ENCODE peak calls at places on chromosomes 7 and 10, in six cellular contexts. One of them, this sample, is unnamed.

GRCh38 chr7:110317699-110318265 is 773.1 kb upstream of the LRRN3 start:
- DNase-seq in SK-N-SH: no peak
- DNase-seq in sigmoid colon: no peak
- DNase-seq in stomach: no peak
- DNase-seq in HepG2: peak
- DNase-seq in esophagus muscularis mucosa: no peak
- DNase-seq in this sample: no peak

GRCh38 chr7:108016841-108017775 is 14.1 kb upstream of the LAMB1 start:
- DNase-seq in SK-N-SH: peak
- DNase-seq in esophagus muscularis mucosa: peak
- DNase-seq in HepG2: peak
- DNase-seq in sigmoid colon: no peak
- DNase-seq in stomach: no peak
- DNase-seq in this sample: no peak

GRCh38 chr7:18407385-18407784 is 88.2 kb upstream of the HDAC9 start:
- DNase-seq in stomach: no peak
- DNase-seq in HepG2: no peak
- DNase-seq in sigmoid colon: no peak
- DNase-seq in SK-N-SH: no peak
- DNase-seq in esophagus muscularis mucosa: no peak
- DNase-seq in this sample: no peak

GRCh38 chr7:24432677-24433076 is 140.6 kb upstream of the PALS2 start:
- DNase-seq in SK-N-SH: no peak
- DNase-seq in stomach: no peak
- DNase-seq in HepG2: no peak
- DNase-seq in esophagus muscularis mucosa: no peak
- DNase-seq in sigmoid colon: no peak
- DNase-seq in this sample: no peak

GRCh38 chr7:332020-332517 is 42.1 kb downstream of the FOXL3 start:
- DNase-seq in esophagus muscularis mucosa: no peak
- DNase-seq in stomach: peak
- DNase-seq in SK-N-SH: no peak
- DNase-seq in HepG2: no peak
- DNase-seq in sigmoid colon: peak
- DNase-seq in this sample: no peak

GRCh38 chr10:32327364-32327691 is 19.6 kb downstream of the EPC1 start:
- DNase-seq in esophagus muscularis mucosa: no peak
- DNase-seq in SK-N-SH: no peak
- DNase-seq in sigmoid colon: no peak
- DNase-seq in HepG2: no peak
- DNase-seq in stomach: no peak
- DNase-seq in this sample: no peak

GRCh38 chr7:139360948-139361307 is 1.2 kb downstream of the LUC7L2 start:
- DNase-seq in SK-N-SH: no peak
- DNase-seq in HepG2: no peak
- DNase-seq in stomach: no peak
- DNase-seq in sigmoid colon: no peak
- DNase-seq in esophagus muscularis mucosa: no peak
- DNase-seq in this sample: no peak

GRCh38 chr7:128459394-128459878 is 3.8 kb downstream of the HILPDA start:
- DNase-seq in stomach: peak
- DNase-seq in sigmoid colon: peak
- DNase-seq in HepG2: peak
- DNase-seq in SK-N-SH: peak
- DNase-seq in esophagus muscularis mucosa: no peak
- DNase-seq in this sample: peak

GRCh38 chr10:49144021-49144720 is 10.3 kb upstream of the FAM170B start:
- DNase-seq in SK-N-SH: peak
- DNase-seq in esophagus muscularis mucosa: no peak
- DNase-seq in HepG2: no peak
- DNase-seq in sigmoid colon: no peak
- DNase-seq in stomach: no peak
- DNase-seq in this sample: no peak

GRCh38 chr7:33904680-33905388 is 505 bp upstream of the BMPER start:
- DNase-seq in HepG2: peak
- DNase-seq in sigmoid colon: peak
- DNase-seq in esophagus muscularis mucosa: no peak
- DNase-seq in stomach: peak
- DNase-seq in SK-N-SH: peak
- DNase-seq in this sample: peak

GRCh38 chr10:56722912-56723311 is 361.9 kb upstream of the ZWINT start:
- DNase-seq in esophagus muscularis mucosa: no peak
- DNase-seq in HepG2: no peak
- DNase-seq in sigmoid colon: no peak
- DNase-seq in SK-N-SH: no peak
- DNase-seq in stomach: no peak
- DNase-seq in this sample: no peak

GRCh38 chr10:99926925-99927718 is 82.6 kb downstream of the DNMBP start:
- DNase-seq in HepG2: peak
- DNase-seq in SK-N-SH: no peak
- DNase-seq in esophagus muscularis mucosa: no peak
- DNase-seq in stomach: peak
- DNase-seq in sigmoid colon: peak
- DNase-seq in this sample: peak

GRCh38 chr7:13286916-13287315 is 599.5 kb downstream of the ARL4A start:
- DNase-seq in SK-N-SH: no peak
- DNase-seq in esophagus muscularis mucosa: no peak
- DNase-seq in HepG2: no peak
- DNase-seq in stomach: no peak
- DNase-seq in sigmoid colon: no peak
- DNase-seq in this sample: no peak

GRCh38 chr10:116848032-116848911 is 1.0 kb upstream of the ENO4 start:
- DNase-seq in HepG2: no peak
- DNase-seq in sigmoid colon: no peak
- DNase-seq in stomach: no peak
- DNase-seq in SK-N-SH: no peak
- DNase-seq in esophagus muscularis mucosa: no peak
- DNase-seq in this sample: peak

GRCh38 chr10:85643839-85644525 is 722.6 kb downstream of the GRID1 start:
- DNase-seq in SK-N-SH: no peak
- DNase-seq in stomach: no peak
- DNase-seq in HepG2: peak
- DNase-seq in sigmoid colon: no peak
- DNase-seq in esophagus muscularis mucosa: no peak
- DNase-seq in this sample: peak

GRCh38 chr7:41010418-41010817 is 692.5 kb downstream of the INHBA start:
- DNase-seq in esophagus muscularis mucosa: no peak
- DNase-seq in HepG2: no peak
- DNase-seq in SK-N-SH: no peak
- DNase-seq in sigmoid colon: peak
- DNase-seq in stomach: no peak
- DNase-seq in this sample: no peak

GRCh38 chr7:37782166-37782565 is 66.2 kb upstream of the NME8 start:
- DNase-seq in HepG2: no peak
- DNase-seq in SK-N-SH: no peak
- DNase-seq in sigmoid colon: no peak
- DNase-seq in esophagus muscularis mucosa: no peak
- DNase-seq in stomach: no peak
- DNase-seq in this sample: no peak

GRCh38 chr10:44253769-44254462 is 131.0 kb downstream of the CXCL12 start:
- DNase-seq in esophagus muscularis mucosa: peak
- DNase-seq in SK-N-SH: no peak
- DNase-seq in stomach: no peak
- DNase-seq in HepG2: peak
- DNase-seq in sigmoid colon: no peak
- DNase-seq in this sample: no peak

GRCh38 chr7:139602143-139602722 is 78.7 kb downstream of the CLEC2L start:
- DNase-seq in sigmoid colon: no peak
- DNase-seq in esophagus muscularis mucosa: no peak
- DNase-seq in SK-N-SH: peak
- DNase-seq in stomach: no peak
- DNase-seq in HepG2: peak
- DNase-seq in this sample: no peak

GRCh38 chr7:128059143-128059975 is 28.1 kb upstream of the LRRC4 start:
- DNase-seq in stomach: no peak
- DNase-seq in SK-N-SH: no peak
- DNase-seq in sigmoid colon: no peak
- DNase-seq in esophagus muscularis mucosa: no peak
- DNase-seq in HepG2: no peak
- DNase-seq in this sample: no peak

GRCh38 chr10:17021661-17022060 is 108.0 kb downstream of the CUBN start:
- DNase-seq in HepG2: no peak
- DNase-seq in SK-N-SH: no peak
- DNase-seq in sigmoid colon: no peak
- DNase-seq in stomach: no peak
- DNase-seq in esophagus muscularis mucosa: peak
- DNase-seq in this sample: no peak

GRCh38 chr7:45092100-45092930 is 3.5 kb upstream of the NACAD start:
- DNase-seq in HepG2: no peak
- DNase-seq in esophagus muscularis mucosa: no peak
- DNase-seq in stomach: no peak
- DNase-seq in sigmoid colon: peak
- DNase-seq in SK-N-SH: peak
- DNase-seq in this sample: no peak

GRCh38 chr10:46554166-46554781 is 2.2 kb downstream of the GPRIN2 start:
- DNase-seq in sigmoid colon: no peak
- DNase-seq in stomach: no peak
- DNase-seq in esophagus muscularis mucosa: no peak
- DNase-seq in SK-N-SH: no peak
- DNase-seq in HepG2: no peak
- DNase-seq in this sample: no peak

GRCh38 chr10:67665491-67665890 is 30.5 kb downstream of the CTNNA3 start:
- DNase-seq in stomach: no peak
- DNase-seq in SK-N-SH: no peak
- DNase-seq in HepG2: peak
- DNase-seq in esophagus muscularis mucosa: no peak
- DNase-seq in sigmoid colon: no peak
- DNase-seq in this sample: no peak
- TF ChIP-seq EP300 in stomach: no peak
- TF ChIP-seq EP300 in SK-N-SH: no peak
- TF ChIP-seq EP300 in HepG2: no peak
- TF ChIP-seq EP300 in esophagus muscularis mucosa: no peak
- TF ChIP-seq EP300 in sigmoid colon: no peak
- TF ChIP-seq EP300 in this sample: no peak

GRCh38 chr10:79246606-79247275 is 100.5 kb upstream of the PPIF start:
- DNase-seq in esophagus muscularis mucosa: no peak
- DNase-seq in sigmoid colon: peak
- DNase-seq in stomach: no peak
- DNase-seq in HepG2: no peak
- DNase-seq in SK-N-SH: peak
- DNase-seq in this sample: no peak
- TF ChIP-seq POLR2AphosphoS5 in esophagus muscularis mucosa: peak
- TF ChIP-seq POLR2AphosphoS5 in sigmoid colon: peak
- TF ChIP-seq POLR2AphosphoS5 in stomach: peak
- TF ChIP-seq POLR2AphosphoS5 in HepG2: no peak
- TF ChIP-seq POLR2AphosphoS5 in SK-N-SH: no peak
- TF ChIP-seq POLR2AphosphoS5 in this sample: no peak

GRCh38 chr10:95660283-95660682 is 3.8 kb upstream of the ALDH18A1 start:
- DNase-seq in esophagus muscularis mucosa: peak
- DNase-seq in stomach: no peak
- DNase-seq in HepG2: no peak
- DNase-seq in sigmoid colon: no peak
- DNase-seq in SK-N-SH: no peak
- DNase-seq in this sample: no peak
- TF ChIP-seq EP300 in esophagus muscularis mucosa: no peak
- TF ChIP-seq EP300 in stomach: no peak
- TF ChIP-seq EP300 in HepG2: no peak
- TF ChIP-seq EP300 in sigmoid colon: no peak
- TF ChIP-seq EP300 in SK-N-SH: no peak
- TF ChIP-seq EP300 in this sample: no peak

DNA sequence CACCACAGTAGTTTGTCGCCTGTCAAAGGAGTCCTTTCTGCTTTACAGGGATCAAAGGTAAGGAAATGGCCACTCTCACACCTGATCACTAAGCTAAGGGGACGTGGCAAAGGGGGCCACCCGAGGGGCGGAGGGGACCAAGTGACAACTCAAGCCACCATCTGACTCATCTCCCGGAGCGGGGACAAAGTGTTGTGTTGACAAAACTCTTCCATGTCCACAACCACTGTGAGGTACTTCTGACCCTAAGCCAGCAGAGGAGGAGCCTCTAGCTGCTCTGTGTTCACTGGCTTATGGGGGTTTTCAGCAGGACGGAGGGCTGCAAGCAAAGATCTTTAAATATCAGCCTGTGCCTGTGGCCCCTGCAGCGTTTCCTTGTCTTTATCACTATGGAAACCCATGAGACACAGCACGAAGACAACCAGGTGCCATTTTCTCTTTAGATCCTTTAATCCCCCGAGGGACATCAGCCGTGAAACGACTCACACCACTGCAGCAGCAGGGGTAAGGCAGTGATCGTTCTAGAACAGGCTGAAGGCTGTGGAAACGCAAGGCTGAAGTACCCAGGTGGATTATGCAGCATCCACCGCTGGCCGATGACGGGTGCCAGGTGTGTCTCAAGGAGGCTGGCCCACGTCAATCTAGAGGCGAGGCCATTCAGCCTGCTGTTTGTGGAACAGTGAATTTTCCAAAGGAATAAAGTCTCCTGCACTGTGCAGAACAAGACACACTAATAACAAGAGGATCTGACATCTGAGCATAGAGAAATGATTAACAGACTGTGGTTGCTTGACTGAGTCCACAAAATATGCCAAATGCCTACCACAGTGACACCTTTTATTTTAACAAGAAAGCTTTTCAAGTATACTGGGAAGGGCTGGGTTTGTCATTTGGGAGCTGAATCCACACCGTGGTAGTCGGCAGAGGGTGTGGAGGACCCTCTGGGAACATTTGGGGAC is 26.6 kb upstream of the DDC start:
- DNase-seq in stomach: no peak
- DNase-seq in sigmoid colon: no peak
- DNase-seq in esophagus muscularis mucosa: no peak
- DNase-seq in HepG2: peak
- DNase-seq in SK-N-SH: no peak
- DNase-seq in this sample: no peak
- TF ChIP-seq POLR2AphosphoS5 in stomach: no peak
- TF ChIP-seq POLR2AphosphoS5 in sigmoid colon: no peak
- TF ChIP-seq POLR2AphosphoS5 in esophagus muscularis mucosa: no peak
- TF ChIP-seq POLR2AphosphoS5 in HepG2: no peak
- TF ChIP-seq POLR2AphosphoS5 in SK-N-SH: no peak
- TF ChIP-seq POLR2AphosphoS5 in this sample: no peak

GRCh38 chr7:78864339-78864738 is 589.1 kb downstream of the MAGI2 start:
- DNase-seq in SK-N-SH: no peak
- DNase-seq in HepG2: no peak
- DNase-seq in esophagus muscularis mucosa: no peak
- DNase-seq in sigmoid colon: no peak
- DNase-seq in stomach: no peak
- DNase-seq in this sample: no peak
- TF ChIP-seq EP300 in SK-N-SH: no peak
- TF ChIP-seq EP300 in HepG2: no peak
- TF ChIP-seq EP300 in esophagus muscularis mucosa: no peak
- TF ChIP-seq EP300 in sigmoid colon: no peak
- TF ChIP-seq EP300 in stomach: no peak
- TF ChIP-seq EP300 in this sample: no peak

GRCh38 chr7:158894825-158895224 is 38.5 kb downstream of the DYNC2I1 start:
- DNase-seq in sigmoid colon: no peak
- DNase-seq in stomach: no peak
- DNase-seq in SK-N-SH: no peak
- DNase-seq in HepG2: no peak
- DNase-seq in esophagus muscularis mucosa: no peak
- DNase-seq in this sample: no peak
- TF ChIP-seq POLR2AphosphoS5 in sigmoid colon: no peak
- TF ChIP-seq POLR2AphosphoS5 in stomach: no peak
- TF ChIP-seq POLR2AphosphoS5 in SK-N-SH: no peak
- TF ChIP-seq POLR2AphosphoS5 in HepG2: no peak
- TF ChIP-seq POLR2AphosphoS5 in esophagus muscularis mucosa: no peak
- TF ChIP-seq POLR2AphosphoS5 in this sample: no peak